ENCODE peak calls at places on chromosomes 5 and 9, in nine cellular contexts. X is A549; Z is SK-MEL-5; B is HCEC 1CT; F is pons; S is activated T-cell treated with anti-CD3 and anti-CD28 coated beads, Interleukin-2, amount 50 U/mL, for 4 hours; N is T-helper 9 cell; U is sigmoid colon; L is OCI-LY7. C is an unnamed sample.

GRCh38 chr9:12968093-12968492 is 193.3 kb downstream of the LURAP1L start:
- DNase-seq in X (no peak), Z (no peak), B (no peak), F (no peak), S (no peak), N (no peak), U (peak), L (no peak), C (no peak)

GRCh38 chr9:81416476-81417298 is 272.7 kb downstream of the TLE1 start:
- DNase-seq in X (no peak), Z (no peak), B (no peak), F (no peak), S (no peak), N (no peak), U (no peak), L (no peak), C (no peak)

GRCh38 chr5:1793966-1794895 is 5.4 kb downstream of the MRPL36 start:
- DNase-seq in X (no peak), Z (no peak), B (peak), F (no peak), S (no peak), N (no peak), U (peak), L (no peak), C (peak)

GRCh38 chr9:33265211-33265885 is 499 bp downstream of the CHMP5 start:
- DNase-seq in X (no peak), Z (no peak), B (no peak), F (peak), S (no peak), N (no peak), U (peak), L (no peak), C (no peak)

GRCh38 chr9:132516911-132517310 is 65.5 kb upstream of the BARHL1 start:
- DNase-seq in X (no peak), Z (no peak), B (no peak), F (no peak), S (no peak), N (no peak), U (no peak), L (no peak), C (no peak)

GRCh38 chr9:97744710-97745708 is 47.9 kb upstream of the XPA start:
- DNase-seq in X (no peak), Z (peak), B (no peak), F (no peak), S (no peak), N (no peak), U (no peak), L (no peak), C (no peak)

GRCh38 chr9:16664211-16664610 is 206.3 kb downstream of the BNC2 start:
- DNase-seq in X (no peak), Z (no peak), B (no peak), F (no peak), S (no peak), N (no peak), U (no peak), L (no peak), C (no peak)

GRCh38 chr9:18710089-18710488 is 236.1 kb downstream of the ADAMTSL1 start:
- DNase-seq in X (no peak), Z (no peak), B (no peak), F (no peak), S (no peak), N (no peak), U (no peak), L (no peak), C (no peak)

GRCh38 chr5:32542216-32543059 is 42.9 kb upstream of the SUB1 start:
- DNase-seq in X (no peak), Z (no peak), B (peak), F (no peak), S (peak), N (no peak), U (no peak), L (peak), C (no peak)

GRCh38 chr5:137621861-137622823 is 113.7 kb downstream of the KLHL3 start:
- DNase-seq in X (no peak), Z (no peak), B (peak), F (peak), S (no peak), N (no peak), U (peak), L (no peak), C (no peak)